ENCODE peak calls at places on chromosomes 7 and 10, in nine cellular contexts. D is T-helper 2 cell; M is SK-N-SH; Y is GM04504; Z is lung microvascular endothelial cell; S is sigmoid colon; L is cardiac muscle cell; J is C1 segment of cervical spinal cord; V is stimulated activated CD4-positive, alpha-beta T cell treated with anti-CD3 and anti-CD28 coated beads, Interleukin-4, amount 100 ng/mL, for 48 hours. U is an unnamed sample.

GRCh38 chr7:99090811-99091582 is 52.9 kb downstream of the SMURF1 start:
- DNase-seq in D (no peak), M (no peak), Y (no peak), Z (no peak), S (no peak), L (peak; percentile 42), J (no peak), V (no peak), U (no peak)

GRCh38 chr7:151631968-151632749 is 112.5 kb upstream of the RHEB start:
- DNase-seq in D (peak; percentile 84), M (peak; percentile 97), Y (peak; percentile 57), Z (peak; percentile 80), S (peak; percentile 87), L (peak; percentile 92), J (peak; percentile 82), V (peak; percentile 78), U (peak; percentile 86)

GRCh38 chr7:146115665-146116451 is 743 bp upstream of the CNTNAP2 start:
- DNase-seq in D (no peak), M (peak; percentile 86), Y (no peak), Z (peak; percentile 38), S (no peak), L (peak; percentile 94), J (peak; percentile 32), V (peak; percentile 40), U (no peak)

GRCh38 chr10:63474488-63474887 is 8.7 kb upstream of the JMJD1C start:
- DNase-seq in D (no peak), M (no peak), Y (no peak), Z (no peak), S (no peak), L (no peak), J (no peak), V (no peak), U (no peak)

GRCh38 chr10:73591935-73592699 is 975 bp upstream of the USP54 start:
- DNase-seq in D (no peak), M (peak; percentile 17), Y (no peak), Z (peak; percentile 59), S (peak; percentile 71), L (peak; percentile 70), J (peak; percentile 66), V (no peak), U (no peak)

GRCh38 chr7:27362026-27362425 is 119.4 kb downstream of the EVX1 start:
- DNase-seq in D (no peak), M (no peak), Y (no peak), Z (no peak), S (no peak), L (no peak), J (no peak), V (no peak), U (no peak)

GRCh38 chr7:159091480-159092475 is 52.9 kb downstream of the VIPR2 start:
- DNase-seq in D (no peak), M (no peak), Y (no peak), Z (no peak), S (peak; percentile 57), L (no peak), J (no peak), V (no peak), U (no peak)

GRCh38 chr7:38232475-38233366 is 40.7 kb downstream of the TARP start:
- DNase-seq in D (peak; percentile 18), M (no peak), Y (no peak), Z (no peak), S (no peak), L (no peak), J (no peak), V (peak; percentile 33), U (no peak)

GRCh38 chr10:36555036-36555435 is 570.4 kb upstream of the ANKRD30A start:
- DNase-seq in D (no peak), M (no peak), Y (no peak), Z (no peak), S (no peak), L (no peak), J (no peak), V (no peak), U (no peak)

U was measured in dermis microvascular lymphatic vessel endothelial cell.